ENCODE peak calls at places on chromosome 19, in four cellular contexts. L, P, S and M are unnamed samples.

GRCh38 chr19:55336101-55336500 is 3.6 kb upstream of the KMT5C start:
- DNase-seq in S (no peak), L (no peak), P (no peak), M (no peak)

GRCh38 chr19:1512671-1513491 is at the start of gene ADAMTSL5:
- DNase-seq in S (no peak), L (no peak), P (peak), M (peak)

GRCh38 chr19:29697523-29698261 is 17.4 kb downstream of the C19orf12 start:
- DNase-seq in L (no peak), P (no peak), S (no peak), M (no peak)

GRCh38 chr19:18848860-18849661 is 17.3 kb downstream of the UPF1 start:
- DNase-seq in P (no peak), L (peak), S (peak), M (no peak)

GRCh38 chr19:41792513-41793413 is 3.6 kb upstream of the CEACAM3 start:
- DNase-seq in P (peak), S (peak), L (peak), M (peak)

GRCh38 chr19:2050349-2050990 is 574 bp downstream of the MKNK2 start:
- DNase-seq in L (no peak), S (no peak), P (no peak), M (no peak)

GRCh38 chr19:5961969-5962945 is 15.7 kb downstream of the RANBP3 start:
- DNase-seq in P (no peak), S (peak), L (peak), M (no peak)

GRCh38 chr19:57103573-57104277 is 16.1 kb upstream of the USP29 start:
- DNase-seq in S (peak), P (peak), L (peak), M (peak)

GRCh38 chr19:16661480-16662034 is 618 bp downstream of the TMEM38A start:
- DNase-seq in L (peak), S (peak), P (peak), M (peak)

GRCh38 chr19:50492303-50493052 is 15.8 kb upstream of the GARIN5A start:
- DNase-seq in S (no peak), L (no peak), P (peak), M (no peak)

GRCh38 chr19:20423381-20424207 is 142.0 kb downstream of the ZNF737 start:
- DNase-seq in P (peak), S (peak), L (peak), M (peak)

GRCh38 chr19:40055049-40055448 is 982 bp downstream of the ZNF780B start:
- DNase-seq in P (no peak), L (no peak), S (no peak), M (no peak)